ENCODE peak calls at places on chromosomes 1 and 21, in eight cellular contexts. E, T, O, J, X, Z, U and D are unnamed samples.
A peak's percentile ranks its signal among the peaks of the same experiment; 100 is the strongest.

GRCh38 chr1:10765734-10766478 is 30.5 kb downstream of the CASZ1 start:
- DNase-seq in E (no peak), T (no peak), O (peak; percentile 58), J (no peak), X (no peak), Z (no peak), U (no peak), D (no peak)

GRCh38 chr1:15523922-15524282 is at the start of gene CASP9:
- DNase-seq in E (no peak), T (no peak), O (no peak), J (no peak), X (no peak), Z (no peak), U (no peak), D (no peak)

GRCh38 chr1:79760521-79760920 is 754.0 kb upstream of the ADGRL4 start:
- DNase-seq in E (no peak), T (no peak), O (no peak), J (no peak), X (no peak), Z (no peak), U (no peak), D (no peak)

GRCh38 chr1:164801246-164801731 is 242.3 kb downstream of the PBX1 start:
- DNase-seq in E (no peak), T (no peak), O (no peak), J (no peak), X (no peak), Z (no peak), U (no peak), D (no peak)

GRCh38 chr21:46371204-46372013 is 47.5 kb downstream of the PCNT start:
- DNase-seq in E (no peak), T (no peak), O (no peak), J (no peak), X (no peak), Z (no peak), U (no peak), D (no peak)

GRCh38 chr1:156437465-156437864 is 63.1 kb downstream of the MEF2D start:
- DNase-seq in E (no peak), T (no peak), O (no peak), J (no peak), X (no peak), Z (no peak), U (no peak), D (no peak)

GRCh38 chr21:25425156-25425555 is 182.1 kb downstream of the MRPL39 start:
- DNase-seq in E (no peak), T (no peak), O (no peak), J (no peak), X (no peak), Z (no peak), U (no peak), D (no peak)

GRCh38 chr1:36872858-36873257 is 161.5 kb downstream of the GRIK3 start:
- DNase-seq in E (no peak), T (no peak), O (no peak), J (no peak), X (no peak), Z (no peak), U (no peak), D (no peak)

GRCh38 chr1:157595356-157595755 is 2.5 kb downstream of the FCRL4 start:
- DNase-seq in E (no peak), T (no peak), O (no peak), J (no peak), X (no peak), Z (no peak), U (no peak), D (no peak)

GRCh38 chr1:37477198-37477931 is 3.0 kb downstream of the ZC3H12A start:
- DNase-seq in E (peak; percentile 54), T (no peak), O (peak; percentile 68), J (peak; percentile 47), X (peak; percentile 66), Z (no peak), U (no peak), D (no peak)

GRCh38 chr1:225815526-225816178 is 5.7 kb downstream of the EPHX1 start:
- DNase-seq in E (no peak), T (no peak), O (no peak), J (no peak), X (no peak), Z (no peak), U (no peak), D (no peak)

GRCh38 chr21:24436236-24436635 is 1171.0 kb downstream of the MRPL39 start:
- DNase-seq in E (no peak), T (no peak), O (no peak), J (no peak), X (no peak), Z (no peak), U (no peak), D (no peak)

DNA sequence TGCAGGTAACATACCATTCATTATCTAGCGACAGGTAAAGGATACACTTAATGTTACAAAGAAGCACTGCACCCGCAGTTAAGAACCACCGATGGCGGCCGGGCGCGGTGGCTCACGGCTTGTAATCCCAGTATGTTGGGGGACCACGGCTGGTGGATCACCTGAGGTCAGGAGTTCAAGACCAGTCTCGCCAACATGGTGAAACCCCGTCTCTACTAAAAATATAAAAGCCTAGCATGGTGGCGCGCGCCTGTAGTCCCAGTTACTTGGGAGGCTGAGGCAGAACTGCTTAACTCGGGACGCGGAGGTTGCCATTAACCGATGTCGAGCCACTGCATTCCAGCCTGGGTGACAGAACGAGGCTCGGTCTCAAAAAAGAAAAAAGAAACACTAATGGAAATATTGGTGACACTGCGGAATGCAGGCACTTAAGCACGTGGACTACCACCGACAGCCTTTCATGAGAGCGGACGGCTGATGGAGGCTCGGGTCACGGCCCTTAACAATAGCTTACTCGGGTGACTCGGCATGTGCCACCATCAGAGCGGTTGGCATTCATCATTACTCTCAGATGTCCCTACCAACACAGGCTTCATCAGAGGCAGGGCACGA is 542 bp downstream of the GAS5 start:
- DNase-seq in E (no peak), T (no peak), O (no peak), J (no peak), X (peak; percentile 14), Z (no peak), U (peak; percentile 29), D (no peak)
- TF ChIP-seq CTCF in E (no peak), T (no peak), O (no peak), J (no peak), X (no peak), Z (no peak), U (no peak), D (no peak)

DNA sequence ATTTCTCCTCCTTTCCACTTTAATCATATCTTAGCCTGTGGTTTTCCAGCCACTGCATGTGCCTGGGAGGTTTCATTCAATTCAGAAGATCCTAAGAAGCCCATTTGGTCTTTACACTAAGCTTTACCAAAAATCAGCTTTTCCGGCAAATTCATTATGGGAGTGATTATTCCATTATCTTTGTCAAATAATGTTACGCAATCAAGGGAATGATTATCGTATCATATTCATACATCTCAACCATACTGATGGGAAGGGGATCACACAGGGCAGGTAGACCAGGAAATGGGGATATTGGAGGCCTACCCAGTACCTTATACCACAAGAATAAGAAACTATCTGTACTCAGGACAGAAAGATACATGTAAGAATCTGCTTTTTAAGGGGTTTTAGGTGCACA is 440.5 kb downstream of the GPATCH2 start:
- DNase-seq in E (no peak), T (no peak), O (no peak), J (no peak), X (no peak), Z (no peak), U (no peak), D (no peak)
- TF ChIP-seq CTCF in E (no peak), T (no peak), O (no peak), J (no peak), X (no peak), Z (no peak), U (no peak), D (no peak)

GRCh38 chr1:94783342-94784264 is 36.6 kb upstream of the SLC44A3 start:
- DNase-seq in E (no peak), T (peak; percentile 70), O (peak; percentile 86), J (no peak), X (no peak), Z (no peak), U (no peak), D (no peak)
- TF ChIP-seq CTCF in E (no peak), T (no peak), O (no peak), J (no peak), X (no peak), Z (no peak), U (no peak), D (no peak)

GRCh38 chr21:43645414-43645891 is 13.8 kb downstream of the HSF2BP start:
- DNase-seq in E (peak; percentile 28), T (no peak), O (no peak), J (peak; percentile 90), X (peak; percentile 23), Z (no peak), U (peak; percentile 49), D (peak; percentile 13)
- TF ChIP-seq CTCF in E (no peak), T (peak; percentile 68), O (peak; percentile 53), J (peak; percentile 64), X (no peak), Z (peak; percentile 2), U (no peak), D (peak; percentile 68)

GRCh38 chr1:179128520-179128919 is 46.6 kb downstream of the TOR3A start:
- DNase-seq in E (no peak), T (no peak), O (no peak), J (no peak), X (no peak), Z (no peak), U (no peak), D (no peak)
- TF ChIP-seq CTCF in E (no peak), T (no peak), O (no peak), J (no peak), X (no peak), Z (no peak), U (no peak), D (no peak)

GRCh38 chr1:162687870-162688269 is 55.6 kb downstream of the DDR2 start:
- DNase-seq in E (no peak), T (no peak), O (no peak), J (no peak), X (no peak), Z (no peak), U (no peak), D (no peak)
- TF ChIP-seq CTCF in E (no peak), T (no peak), O (no peak), J (no peak), X (no peak), Z (no peak), U (no peak), D (no peak)

GRCh38 chr1:3518256-3518655 is 63.8 kb downstream of the ARHGEF16 start:
- DNase-seq in E (no peak), T (no peak), O (no peak), J (no peak), X (peak; percentile 67), Z (no peak), U (no peak), D (no peak)
- TF ChIP-seq CTCF in E (peak; percentile 98), T (peak; percentile 61), O (peak; percentile 68), J (peak; percentile 16), X (peak; percentile 95), Z (peak; percentile 98), U (peak; percentile 99), D (peak; percentile 70)

GRCh38 chr21:17513214-17514123 is 626 bp downstream of the CXADR start:
- DNase-seq in E (peak; percentile 58), T (no peak), O (peak; percentile 55), J (peak; percentile 21), X (peak; percentile 31), Z (peak; percentile 58), U (peak; percentile 37), D (peak; percentile 27)

GRCh38 chr21:17506936-17507335 is 5.9 kb upstream of the CXADR start:
- DNase-seq in E (no peak), T (no peak), O (no peak), J (no peak), X (no peak), Z (no peak), U (no peak), D (no peak)

GRCh38 chr21:17514124-17514481 is 1.3 kb downstream of the CXADR start:
- DNase-seq in E (no peak), T (no peak), O (no peak), J (no peak), X (no peak), Z (no peak), U (no peak), D (no peak)

GRCh38 chr21:17512245-17513213 is at the start of gene CXADR:
- DNase-seq in E (peak; percentile 89), T (peak; percentile 74), O (peak; percentile 92), J (peak; percentile 81), X (peak; percentile 90), Z (peak; percentile 90), U (peak; percentile 72), D (peak; percentile 70)
- TF ChIP-seq CTCF in E (peak; percentile 90), T (peak; percentile 66), O (peak; percentile 59), J (peak; percentile 40), X (peak; percentile 79), Z (peak; percentile 69), U (peak; percentile 91), D (peak; percentile 83)